ENCODE peak calls at places on chromosomes 13 and 19, in six cellular contexts. K, Z, C, A, U and D are unnamed samples.

GRCh38 chr13:94656766-94657165 is 55.1 kb downstream of the GPR180 start:
- DNase-seq in K (no peak), Z (peak; percentile 11), U (peak; percentile 12), C (no peak), A (no peak), D (no peak)

GRCh38 chr13:73849292-73849691 is 284.9 kb downstream of the KLF12 start:
- DNase-seq in K (peak; percentile 26), A (peak; percentile 17), Z (no peak), U (no peak), C (no peak), D (no peak)

GRCh38 chr19:39544201-39544903 is 4.4 kb upstream of the EID2 start:
- DNase-seq in C (no peak), K (no peak), Z (no peak), U (no peak), A (no peak), D (no peak)

GRCh38 chr13:91153372-91153771 is 194.1 kb upstream of the MIR17HG start:
- DNase-seq in A (no peak), U (no peak), C (no peak), Z (no peak), K (no peak), D (no peak)

GRCh38 chr19:11377237-11377636 is 2.8 kb downstream of the SWSAP1 start:
- DNase-seq in K (no peak), U (no peak), C (no peak), A (no peak), Z (peak; percentile 43), D (no peak)

GRCh38 chr13:48251616-48252081 is 18.6 kb downstream of the ITM2B start:
- DNase-seq in K (no peak), Z (no peak), C (no peak), U (no peak), A (no peak), D (no peak)

GRCh38 chr13:20353973-20354372 is 121.9 kb upstream of the GJB6 start:
- DNase-seq in U (no peak), A (no peak), Z (no peak), C (no peak), K (no peak), D (no peak)

GRCh38 chr19:58021541-58022282 is 12.1 kb upstream of the ZSCAN1 start:
- DNase-seq in U (no peak), A (peak; percentile 53), C (peak; percentile 81), K (no peak), Z (peak; percentile 62), D (no peak)

GRCh38 chr13:98989469-98990235 is 11.8 kb upstream of the DOCK9 start:
- DNase-seq in K (no peak), U (no peak), Z (no peak), C (no peak), A (no peak), D (no peak)

GRCh38 chr13:98988782-98989181 is 10.9 kb upstream of the DOCK9 start:
- DNase-seq in Z (no peak), C (no peak), K (no peak), A (no peak), U (no peak), D (no peak)

GRCh38 chr13:98988277-98988676 is 10.4 kb upstream of the DOCK9 start:
- DNase-seq in Z (no peak), U (no peak), K (no peak), A (no peak), C (no peak), D (no peak)

GRCh38 chr13:98992355-98992754 is 14.5 kb upstream of the DOCK9 start:
- DNase-seq in Z (no peak), U (no peak), C (no peak), A (no peak), K (no peak), D (no peak)

GRCh38 chr13:98990701-98991100 is 12.8 kb upstream of the DOCK9 start:
- DNase-seq in C (no peak), K (no peak), U (no peak), Z (no peak), A (no peak), D (no peak)
- TF ChIP-seq SIN3A in C (no peak), K (no peak), U (no peak), Z (no peak), A (no peak), D (no peak)

GRCh38 chr13:65613004-65613403 is 1617.1 kb downstream of the PCDH9 start:
- DNase-seq in A (peak; percentile 2), U (no peak), C (no peak), K (peak; percentile 8), Z (peak; percentile 4), D (no peak)
- TF ChIP-seq CTCF in A (no peak), U (peak; percentile 12), C (peak; percentile 40), K (peak; percentile 65), Z (no peak), D (peak; percentile 22)

DNA sequence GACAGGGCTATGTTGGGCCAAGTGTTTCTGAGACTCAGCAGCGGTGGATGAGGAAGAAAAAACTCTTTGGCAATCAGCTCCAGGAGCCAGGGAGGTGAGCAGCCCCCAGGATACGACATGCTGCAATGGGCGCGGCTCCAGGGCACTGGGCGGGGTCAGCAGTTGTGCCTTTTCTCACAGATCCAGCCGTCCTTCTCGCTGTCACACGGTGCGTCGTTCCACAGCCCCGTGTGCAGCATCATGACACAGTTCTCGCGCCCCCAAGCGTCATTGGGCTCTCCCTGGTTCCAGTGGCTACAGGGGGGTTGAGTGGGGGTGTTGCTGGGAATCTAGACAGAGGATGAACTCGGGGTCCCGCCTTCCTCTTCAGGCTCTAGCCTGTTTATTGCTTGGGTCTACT is 2.7 kb downstream of the CLEC4G start:
- DNase-seq in A (no peak), Z (peak; percentile 45), U (no peak), K (no peak), C (no peak), D (no peak)
- TF ChIP-seq REST in A (no peak), Z (no peak), U (no peak), K (no peak), C (no peak), D (no peak)

GRCh38 chr19:18155095-18156087 is 2.4 kb downstream of the PIK3R2 start:
- DNase-seq in A (no peak), C (no peak), K (no peak), Z (no peak), U (no peak), D (no peak)

GRCh38 chr19:18156268-18156667 is 3.3 kb downstream of the PIK3R2 start:
- DNase-seq in K (no peak), C (no peak), A (no peak), U (no peak), Z (no peak), D (no peak)

GRCh38 chr19:18157465-18158063 is 4.6 kb downstream of the PIK3R2 start:
- DNase-seq in Z (no peak), C (peak; percentile 87), A (no peak), K (no peak), U (no peak), D (no peak)

GRCh38 chr19:18158471-18158870 is 5.5 kb downstream of the PIK3R2 start:
- DNase-seq in Z (no peak), U (no peak), C (no peak), K (no peak), A (no peak), D (no peak)

GRCh38 chr19:18156841-18157464 is 4.0 kb downstream of the PIK3R2 start:
- DNase-seq in Z (peak; percentile 89), A (peak; percentile 63), C (peak; percentile 97), U (no peak), K (peak; percentile 48), D (no peak)
- TF ChIP-seq SIN3A in Z (peak; percentile 89), A (no peak), C (no peak), U (no peak), K (no peak), D (no peak)

DNA sequence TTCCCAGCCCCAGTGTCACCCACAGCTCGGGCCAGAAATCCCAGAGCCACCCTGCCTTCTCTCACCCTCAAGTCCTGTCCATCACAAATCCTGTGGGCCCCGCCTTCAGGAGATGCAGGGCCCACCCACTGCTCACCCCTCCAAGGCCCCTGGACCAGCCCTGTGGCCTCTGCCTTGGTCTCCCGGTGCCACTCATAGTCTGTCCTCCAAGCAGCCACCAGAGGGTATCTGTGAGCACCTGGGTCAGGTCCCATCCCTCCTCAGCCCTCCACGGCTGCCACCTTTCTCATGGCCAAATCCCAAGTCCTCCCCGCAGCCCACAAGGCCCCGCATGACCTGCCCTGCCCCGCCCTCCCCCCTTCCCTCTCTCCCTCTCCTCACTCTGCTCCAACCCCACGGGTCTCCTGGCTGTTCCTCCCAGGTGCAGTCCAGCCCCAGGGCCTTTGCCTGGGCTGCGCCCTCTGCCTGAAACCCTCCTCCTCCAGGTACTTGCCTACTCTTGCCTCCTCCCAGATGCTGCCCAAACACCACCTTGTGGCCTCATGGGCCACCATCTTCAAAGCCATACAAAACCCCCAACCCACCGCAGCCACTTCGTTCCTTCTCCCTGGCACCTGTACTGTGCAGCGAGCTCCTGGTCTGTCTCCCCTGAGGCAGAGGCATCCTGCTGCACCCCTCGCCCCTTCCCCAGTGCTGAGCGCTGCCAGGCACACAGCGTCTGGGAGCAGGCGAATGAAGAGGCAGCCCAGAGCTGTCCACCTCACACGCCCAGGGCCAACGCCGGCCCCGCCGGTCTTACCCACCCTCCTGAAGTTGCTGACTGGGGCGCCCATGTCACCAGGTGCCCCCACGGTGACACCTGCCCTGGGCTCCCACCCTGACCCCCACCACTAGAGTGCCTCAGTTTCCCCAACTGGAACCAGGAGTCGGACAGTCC is 13.2 kb upstream of the UQCR11 start:
- DNase-seq in K (peak; percentile 29), A (peak; percentile 41), C (peak; percentile 78), U (no peak), Z (peak; percentile 63), D (no peak)
- TF ChIP-seq CTCF in K (peak; percentile 62), A (peak; percentile 62), C (peak; percentile 37), U (peak; percentile 48), Z (peak; percentile 43), D (peak; percentile 72)

GRCh38 chr19:4053423-4054324 is 13.0 kb downstream of the ZBTB7A start:
- DNase-seq in C (no peak), U (no peak), A (no peak), K (no peak), Z (no peak), D (no peak)
- TF ChIP-seq REST in C (no peak), U (no peak), A (no peak), K (no peak), Z (no peak), D (no peak)

GRCh38 chr19:31272707-31273106 is 76.5 kb downstream of the TSHZ3 start:
- DNase-seq in K (no peak), Z (no peak), U (no peak), C (no peak), A (no peak), D (no peak)
- TF ChIP-seq SIN3A in K (no peak), Z (no peak), U (no peak), C (no peak), A (no peak), D (no peak)

GRCh38 chr19:15260939-15261338 is 28.7 kb upstream of the EPHX3 start:
- DNase-seq in U (no peak), K (no peak), A (no peak), C (peak; percentile 65), Z (no peak), D (no peak)
- TF ChIP-seq CTCF in U (no peak), K (peak; percentile 55), A (peak; percentile 55), C (peak; percentile 47), Z (no peak), D (peak; percentile 61)